ENCODE peak calls at places on chromosomes 5 and 9, in four cellular contexts. One of them, this sample, is unnamed.

GRCh38 chr5:75335952-75336624 is 932 bp upstream of the HMGCR start:
- DNase-seq in cardiac fibroblast: peak
- DNase-seq in psoas muscle: no peak
- DNase-seq in BJ: peak
- DNase-seq in this sample: peak

GRCh38 chr5:40681351-40682311 is 1.9 kb downstream of the PTGER4 start:
- DNase-seq in cardiac fibroblast: peak
- DNase-seq in psoas muscle: peak
- DNase-seq in BJ: no peak
- DNase-seq in this sample: peak

GRCh38 chr5:142935014-142935413 is 164.8 kb downstream of the ARHGAP26 start:
- DNase-seq in cardiac fibroblast: no peak
- DNase-seq in psoas muscle: no peak
- DNase-seq in BJ: no peak
- DNase-seq in this sample: no peak

GRCh38 chr9:126690431-126691051 is 76.8 kb downstream of the LMX1B start:
- DNase-seq in psoas muscle: peak
- DNase-seq in cardiac fibroblast: peak
- DNase-seq in BJ: no peak
- DNase-seq in this sample: no peak

GRCh38 chr9:78286946-78287388 is 10.0 kb upstream of the PSAT1 start:
- DNase-seq in cardiac fibroblast: no peak
- DNase-seq in BJ: no peak
- DNase-seq in psoas muscle: no peak
- DNase-seq in this sample: no peak

GRCh38 chr5:2783223-2783622 is 31.7 kb upstream of the IRX2 start:
- DNase-seq in cardiac fibroblast: no peak
- DNase-seq in BJ: no peak
- DNase-seq in psoas muscle: no peak
- DNase-seq in this sample: no peak

GRCh38 chr5:177018341-177018740 is 4.2 kb upstream of the ZNF346 start:
- DNase-seq in BJ: no peak
- DNase-seq in cardiac fibroblast: no peak
- DNase-seq in psoas muscle: no peak
- DNase-seq in this sample: no peak

GRCh38 chr9:34746526-34746925 is 36.6 kb upstream of the CCL21 start:
- DNase-seq in BJ: no peak
- DNase-seq in cardiac fibroblast: peak
- DNase-seq in psoas muscle: no peak
- DNase-seq in this sample: no peak

GRCh38 chr9:77598510-77598909 is 49.6 kb downstream of the GNA14 start:
- DNase-seq in cardiac fibroblast: peak
- DNase-seq in BJ: no peak
- DNase-seq in psoas muscle: no peak
- DNase-seq in this sample: peak

GRCh38 chr5:20617876-20618275 is 629.9 kb upstream of the CDH18 start:
- DNase-seq in psoas muscle: no peak
- DNase-seq in BJ: no peak
- DNase-seq in cardiac fibroblast: no peak
- DNase-seq in this sample: no peak

DNA sequence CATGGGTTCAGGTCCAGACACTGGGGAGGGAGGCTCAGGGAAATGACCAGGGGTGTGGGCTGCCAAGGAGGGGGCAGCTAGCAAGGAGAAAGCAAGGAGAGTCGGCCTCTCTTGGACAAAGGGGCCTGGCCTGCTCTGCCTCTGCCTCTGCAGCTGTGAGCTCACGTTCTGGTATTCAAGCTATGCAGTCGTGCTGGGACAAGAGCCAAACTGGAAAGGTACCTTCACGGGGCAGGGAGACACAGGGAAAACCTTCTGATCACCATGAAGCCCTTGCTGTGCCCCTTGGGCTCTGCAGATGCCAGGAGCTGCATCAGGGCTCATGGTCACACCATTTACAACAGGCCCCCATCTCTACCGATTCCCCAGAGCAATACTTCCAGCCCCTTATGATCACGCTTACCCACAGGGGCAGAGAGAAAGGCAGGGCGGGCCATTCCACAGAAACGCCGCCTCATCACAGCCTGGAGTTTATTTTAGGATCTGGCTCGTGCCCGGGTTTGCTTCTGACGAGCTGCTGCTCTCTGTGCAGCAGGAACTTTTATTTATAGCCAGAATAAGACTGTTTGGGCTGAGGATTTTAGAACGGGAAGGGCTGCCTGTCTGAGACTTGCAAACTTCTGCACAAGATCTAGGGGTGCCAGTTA is 63.3 kb downstream of the PRRT1B start:
- DNase-seq in cardiac fibroblast: peak
- DNase-seq in BJ: peak
- DNase-seq in psoas muscle: peak
- DNase-seq in this sample: peak
- H3K4me3 ChIP-seq in cardiac fibroblast: peak
- H3K4me3 ChIP-seq in BJ: no peak
- H3K4me3 ChIP-seq in psoas muscle: peak
- H3K4me3 ChIP-seq in this sample: peak

DNA sequence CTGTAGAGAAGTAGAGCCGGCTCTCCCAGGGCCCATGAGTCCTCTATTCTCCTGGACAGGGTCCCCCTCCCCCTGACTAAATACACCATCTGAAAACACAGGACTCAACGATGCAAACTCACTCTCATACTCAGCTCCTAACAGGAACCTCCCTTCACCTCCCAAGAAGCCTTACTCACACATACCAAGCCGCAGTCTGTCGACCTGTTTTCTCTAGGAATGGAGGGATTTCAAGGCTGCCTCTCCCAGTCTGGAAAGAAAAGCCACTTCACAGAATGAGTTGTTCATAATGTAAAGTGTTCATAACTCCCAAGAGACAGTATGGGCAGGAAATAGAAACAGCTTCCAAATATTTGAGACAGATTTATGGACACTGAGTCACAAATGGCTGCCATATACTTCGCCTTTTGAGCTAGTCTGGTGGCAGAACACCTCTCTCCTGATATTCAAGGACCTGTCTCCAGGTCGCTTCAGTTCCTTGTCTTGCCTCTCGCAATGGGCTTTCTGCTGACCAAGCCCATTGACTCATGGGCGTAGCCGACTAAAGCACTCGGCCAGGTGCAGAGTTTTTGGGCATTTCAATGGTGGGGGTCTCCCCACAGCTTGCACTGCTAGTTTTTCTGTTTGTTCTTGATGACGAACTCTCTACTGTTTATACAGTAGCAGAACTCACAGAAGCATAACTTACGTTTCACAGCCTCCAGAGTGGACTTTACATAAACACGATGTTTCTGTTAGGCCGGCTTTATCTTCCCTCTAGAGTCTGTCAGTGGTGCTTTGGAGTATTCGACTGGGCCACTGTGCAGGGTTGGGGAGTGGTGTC is 25.0 kb upstream of the IL17B start:
- DNase-seq in psoas muscle: no peak
- DNase-seq in cardiac fibroblast: peak
- DNase-seq in BJ: peak
- DNase-seq in this sample: peak
- H3K4me3 ChIP-seq in psoas muscle: no peak
- H3K4me3 ChIP-seq in cardiac fibroblast: no peak
- H3K4me3 ChIP-seq in BJ: no peak
- H3K4me3 ChIP-seq in this sample: peak

GRCh38 chr5:112419596-112420110 is 576 bp upstream of the EPB41L4A start:
- DNase-seq in BJ: no peak
- DNase-seq in cardiac fibroblast: peak
- DNase-seq in psoas muscle: peak
- DNase-seq in this sample: peak
- H3K4me3 ChIP-seq in BJ: peak
- H3K4me3 ChIP-seq in cardiac fibroblast: peak
- H3K4me3 ChIP-seq in psoas muscle: peak
- H3K4me3 ChIP-seq in this sample: peak

GRCh38 chr9:123460091-123460490 is 104.1 kb downstream of the CRB2 start:
- DNase-seq in BJ: no peak
- DNase-seq in cardiac fibroblast: no peak
- DNase-seq in psoas muscle: no peak
- DNase-seq in this sample: peak
- H3K4me3 ChIP-seq in BJ: no peak
- H3K4me3 ChIP-seq in cardiac fibroblast: no peak
- H3K4me3 ChIP-seq in psoas muscle: no peak
- H3K4me3 ChIP-seq in this sample: no peak

This sample was measured in AG10803.